ENCODE peak calls at places on chromosomes 13 and 19, in six cellular contexts. D is fibroblast of lung; K is activated CD4-positive, alpha-beta T cell treated with anti-CD3 and anti-CD28 coated beads for 4 hours; T is stimulated activated CD4-positive, alpha-beta T cell treated with anti-CD3 and anti-CD28 coated beads, TNF-alpha, amount 100 ng/mL, for 48 hours; A is CD4-positive, alpha-beta memory T cell; W is AG08395. I is an unnamed sample.
A peak's percentile ranks its signal among the peaks of the same experiment; 100 is the strongest.

GRCh38 chr19:19034204-19034624 is 811 bp downstream of the ARMC6 start:
- DNase-seq in D (peak; percentile 60), K (peak; percentile 71), T (peak; percentile 55), A (peak; percentile 66), W (peak; percentile 82), I (peak; percentile 91)

GRCh38 chr13:99431927-99432636 is 69.2 kb upstream of the TM9SF2 start:
- DNase-seq in D (no peak), K (no peak), T (no peak), A (no peak), W (no peak), I (no peak)

GRCh38 chr19:46205183-46205984 is 24.2 kb upstream of the IGFL1 start:
- DNase-seq in D (no peak), K (no peak), T (no peak), A (no peak), W (no peak), I (no peak)

GRCh38 chr19:1047696-1048147 is 7.8 kb downstream of the ABCA7 start:
- DNase-seq in D (no peak), K (no peak), T (no peak), A (no peak), W (no peak), I (no peak)

GRCh38 chr13:40116008-40116407 is 460.5 kb downstream of the COG6 start:
- DNase-seq in D (peak; percentile 83), K (peak; percentile 20), T (no peak), A (peak; percentile 40), W (peak; percentile 20), I (no peak)

GRCh38 chr13:86000546-86000945 is 201.3 kb upstream of the SLITRK6 start:
- DNase-seq in D (no peak), K (no peak), T (no peak), A (no peak), W (no peak), I (peak; percentile 57)

GRCh38 chr19:37905936-37906867 is at the start of gene WDR87:
- DNase-seq in D (peak; percentile 24), K (peak; percentile 33), T (no peak), A (peak; percentile 49), W (no peak), I (peak; percentile 96)

GRCh38 chr19:53388168-53388567 is 6.8 kb upstream of the ZNF765 start:
- DNase-seq in D (peak; percentile 33), K (no peak), T (no peak), A (no peak), W (no peak), I (no peak)

GRCh38 chr13:87444135-87444534 is 227.0 kb upstream of the SLITRK5 start:
- DNase-seq in D (no peak), K (no peak), T (no peak), A (no peak), W (no peak), I (peak; percentile 32)

GRCh38 chr13:21478881-21479808 is 20.0 kb upstream of the ZDHHC20 start:
- DNase-seq in D (peak; percentile 65), K (peak; percentile 20), T (peak; percentile 31), A (peak; percentile 62), W (peak; percentile 50), I (peak; percentile 66)

GRCh38 chr19:6264077-6264445 is 15.7 kb downstream of the MLLT1 start:
- DNase-seq in D (peak; percentile 55), K (no peak), T (no peak), A (no peak), W (no peak), I (no peak)

GRCh38 chr19:38656171-38656981 is 8.9 kb downstream of the ACTN4 start:
- DNase-seq in D (peak; percentile 62), K (peak; percentile 51), T (no peak), A (peak; percentile 81), W (no peak), I (peak; percentile 34)

GRCh38 chr19:38737297-38737865 is 6.9 kb downstream of the CAPN12 start:
- DNase-seq in D (no peak), K (no peak), T (no peak), A (no peak), W (no peak), I (no peak)

GRCh38 chr13:98103942-98104880 is 38.7 kb upstream of the FARP1 start:
- DNase-seq in D (no peak), K (no peak), T (no peak), A (no peak), W (peak; percentile 31), I (peak; percentile 39)

GRCh38 chr19:48872884-48873475 is 759 bp downstream of the PPP1R15A start:
- DNase-seq in D (peak; percentile 91), K (peak; percentile 77), T (peak; percentile 54), A (peak; percentile 89), W (peak; percentile 88), I (peak; percentile 83)

GRCh38 chr13:80030491-80030890 is 310.4 kb downstream of the SPRY2 start:
- DNase-seq in D (no peak), K (no peak), T (no peak), A (no peak), W (peak; percentile 10), I (no peak)

GRCh38 chr13:49936943-49937273 is 768 bp upstream of the SPRYD7 start:
- DNase-seq in D (no peak), K (no peak), T (peak; percentile 3), A (no peak), W (no peak), I (peak; percentile 44)

GRCh38 chr13:30466358-30466714 is 600 bp upstream of the HMGB1 start:
- DNase-seq in D (peak; percentile 53), K (no peak), T (no peak), A (no peak), W (peak; percentile 11), I (peak; percentile 58)

GRCh38 chr19:7627166-7627565 is 2.2 kb downstream of the XAB2 start:
- DNase-seq in D (no peak), K (no peak), T (no peak), A (no peak), W (no peak), I (no peak)

GRCh38 chr13:24985102-24985501 is 110.8 kb upstream of the PABPC3 start:
- DNase-seq in D (no peak), K (no peak), T (no peak), A (no peak), W (no peak), I (no peak)

GRCh38 chr19:38375748-38376147 is 1.4 kb downstream of the PSMD8 start:
- DNase-seq in D (peak; percentile 24), K (no peak), T (no peak), A (no peak), W (peak; percentile 45), I (no peak)

GRCh38 chr13:84973661-84974060 is 825.6 kb downstream of the SLITRK6 start:
- DNase-seq in D (no peak), K (no peak), T (no peak), A (no peak), W (no peak), I (no peak)

GRCh38 chr19:1038995-1039645 is 787 bp upstream of the ABCA7 start:
- DNase-seq in D (peak; percentile 36), K (no peak), T (no peak), A (peak; percentile 29), W (no peak), I (peak; percentile 46)